ENCODE peak calls at places on chromosomes 1 and 21, in four cellular contexts. L is NT2/D1, G is GM12878, A is H1. N is an unnamed sample.

GRCh38 chr1:244820131-244820530 is 15.3 kb upstream of the COX20 start:
- DNase-seq in G (no peak), L (no peak), A (peak), N (no peak)

GRCh38 chr1:7857951-7858350 is 5.1 kb upstream of the UTS2 start:
- DNase-seq in L (no peak), A (no peak), G (no peak), N (no peak)

GRCh38 chr1:45887156-45887842 is 83.9 kb downstream of the MAST2 start:
- DNase-seq in L (no peak), A (no peak), G (no peak), N (no peak)

GRCh38 chr1:185670187-185670627 is 64.0 kb upstream of the HMCN1 start:
- DNase-seq in L (peak), A (peak), G (no peak), N (no peak)

GRCh38 chr1:198113302-198113701 is 43.5 kb upstream of the NEK7 start:
- DNase-seq in G (no peak), L (no peak), A (no peak), N (no peak)

GRCh38 chr1:118927421-118927820 is 60.7 kb downstream of the TBX15 start:
- DNase-seq in A (no peak), G (no peak), L (no peak), N (no peak)

GRCh38 chr1:162074548-162074947 is 5.1 kb downstream of the NOS1AP start:
- DNase-seq in L (no peak), G (no peak), A (no peak), N (no peak)

GRCh38 chr1:24659993-24660665 is 17.0 kb downstream of the SRRM1 start:
- DNase-seq in A (no peak), L (no peak), G (no peak), N (no peak)

GRCh38 chr1:205783904-205784303 is 8.6 kb upstream of the RAB29 start:
- DNase-seq in A (no peak), G (no peak), L (no peak), N (no peak)

GRCh38 chr1:174156437-174156836 is 2.9 kb upstream of the RABGAP1L start:
- DNase-seq in A (no peak), G (no peak), L (no peak), N (no peak)

GRCh38 chr1:245764040-245764439 is 609.3 kb downstream of the KIF26B start:
- DNase-seq in L (peak), G (no peak), A (no peak), N (no peak)

GRCh38 chr1:31434101-31434871 is 21.3 kb downstream of the SERINC2 start:
- DNase-seq in L (peak), G (no peak), A (no peak), N (no peak)

GRCh38 chr21:32756096-32756495 is 15.5 kb downstream of the PAXBP1 start:
- DNase-seq in G (no peak), A (no peak), L (no peak), N (no peak)

GRCh38 chr1:22884806-22885559 is 87.7 kb downstream of the LACTBL1 start:
- DNase-seq in L (no peak), A (no peak), G (no peak), N (no peak)

GRCh38 chr1:198155253-198155652 is 1.5 kb upstream of the NEK7 start:
- DNase-seq in G (no peak), A (no peak), L (no peak), N (no peak)

GRCh38 chr1:112713466-112714312 is 1.4 kb downstream of the PPM1J start:
- DNase-seq in L (no peak), A (no peak), G (no peak), N (no peak)

GRCh38 chr1:39671433-39671792 is 494 bp downstream of the NT5C1A start:
- DNase-seq in L (no peak), A (peak), G (no peak), N (peak)

GRCh38 chr21:42527489-42528158 is 14.0 kb downstream of the SLC37A1 start:
- DNase-seq in L (no peak), G (peak), A (no peak), N (no peak)

GRCh38 chr1:154463512-154463990 is 38.5 kb upstream of the TDRD10 start:
- DNase-seq in G (peak), A (no peak), L (no peak), N (no peak)

GRCh38 chr1:22919341-22920025 is 53.2 kb downstream of the LACTBL1 start:
- DNase-seq in L (no peak), A (no peak), G (no peak), N (no peak)

GRCh38 chr1:69940816-69941215 is 264.6 kb downstream of the LRRC40 start:
- DNase-seq in L (no peak), A (no peak), G (no peak), N (no peak)

GRCh38 chr1:81912383-81912782 is 111.6 kb downstream of the ADGRL2 start:
- DNase-seq in G (no peak), A (no peak), L (no peak), N (no peak)

GRCh38 chr21:26715878-26716506 is 129.2 kb downstream of the ADAMTS1 start:
- DNase-seq in A (peak), L (peak), G (no peak), N (peak)

GRCh38 chr1:166570954-166571353 is 268.3 kb upstream of the POGK start:
- DNase-seq in G (no peak), A (no peak), L (no peak), N (no peak)

GRCh38 chr1:93839756-93840155 is 39.2 kb downstream of the DNTTIP2 start:
- DNase-seq in A (no peak), G (no peak), L (no peak), N (no peak)

GRCh38 chr1:93839307-93839706 is 39.7 kb downstream of the DNTTIP2 start:
- DNase-seq in G (no peak), A (no peak), L (no peak), N (no peak)

GRCh38 chr1:93842750-93843500 is 36.1 kb downstream of the DNTTIP2 start:
- DNase-seq in A (no peak), G (no peak), L (no peak), N (no peak)

GRCh38 chr1:93841771-93842170 is 37.2 kb downstream of the DNTTIP2 start:
- DNase-seq in L (no peak), G (no peak), A (no peak), N (no peak)

DNA sequence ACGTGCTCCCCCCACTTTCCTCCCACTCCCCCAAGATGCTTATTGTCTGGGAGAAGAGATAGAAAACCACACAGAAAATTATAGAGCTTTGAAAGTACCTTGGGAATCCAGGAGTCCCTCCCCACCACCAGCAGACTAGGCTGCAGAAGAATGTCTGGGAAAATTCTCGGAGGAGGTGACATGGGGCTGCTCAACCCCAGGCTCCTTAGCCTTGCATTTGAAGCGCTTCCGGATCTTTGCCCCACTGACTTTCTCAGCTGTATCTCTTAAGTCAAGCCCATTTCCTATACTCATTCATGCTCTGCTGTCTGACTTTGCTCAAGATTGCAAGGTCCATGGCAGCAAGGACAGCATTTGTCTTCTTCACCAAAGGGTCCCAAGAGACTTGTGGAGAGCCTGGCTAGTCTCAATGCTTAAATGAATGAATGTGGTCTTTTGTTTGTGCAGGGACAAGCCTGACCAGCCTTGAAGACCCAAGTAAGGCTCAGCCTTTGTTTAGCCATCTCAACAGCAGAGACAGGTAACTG is 38.0 kb downstream of the DNTTIP2 start:
- DNase-seq in A (no peak), G (no peak), L (no peak), N (no peak)
- TF ChIP-seq SUZ12 in A (no peak), G (no peak), L (no peak), N (no peak)

GRCh38 chr1:178633068-178633467 is 92.0 kb upstream of the RALGPS2 start:
- DNase-seq in G (no peak), A (no peak), L (no peak), N (no peak)
- TF ChIP-seq SUZ12 in G (no peak), A (no peak), L (no peak), N (no peak)

GRCh38 chr1:232705815-232706575 is 76.1 kb upstream of the SIPA1L2 start:
- DNase-seq in G (no peak), A (no peak), L (no peak), N (no peak)
- TF ChIP-seq SUZ12 in G (no peak), A (no peak), L (no peak), N (no peak)

GRCh38 chr1:77039739-77040138 is 172.5 kb downstream of the ST6GALNAC5 start:
- DNase-seq in G (no peak), A (no peak), L (no peak), N (no peak)
- TF ChIP-seq SUZ12 in G (no peak), A (no peak), L (no peak), N (no peak)

GRCh38 chr1:2944705-2945104 is 76.6 kb upstream of the ACTRT2 start:
- DNase-seq in A (no peak), G (no peak), L (no peak), N (no peak)
- TF ChIP-seq SUZ12 in A (no peak), G (no peak), L (no peak), N (no peak)

GRCh38 chr1:183061194-183061593 is 38.0 kb downstream of the LAMC1 start:
- DNase-seq in L (no peak), A (no peak), G (no peak), N (no peak)
- TF ChIP-seq SUZ12 in L (no peak), A (no peak), G (no peak), N (no peak)